ENCODE peak calls at places on chromosomes 5 and 9, in ten cellular contexts. L, I, D, U, V, R, Y, B, G and J are unnamed samples.

GRCh38 chr9:114033397-114034103 is 44.5 kb downstream of the AMBP start:
- DNase-seq in Y (peak), B (no peak), G (peak), I (peak), V (peak), L (peak), D (no peak), R (no peak), U (no peak), J (peak)

GRCh38 chr9:135252980-135253304 is 165.5 kb downstream of the OLFM1 start:
- DNase-seq in R (no peak), B (no peak), G (no peak), U (no peak), L (peak), D (peak), Y (no peak), V (no peak), I (no peak), J (peak)

GRCh38 chr5:142006363-142007236 is 6.2 kb downstream of the GNPDA1 start:
- DNase-seq in D (no peak), U (no peak), L (no peak), G (peak), V (no peak), B (no peak), R (no peak), Y (peak), I (no peak), J (no peak)

GRCh38 chr9:92917176-92917800 is 30.0 kb upstream of the FGD3 start:
- DNase-seq in L (no peak), B (no peak), G (no peak), U (no peak), Y (no peak), R (no peak), V (no peak), D (no peak), I (no peak), J (no peak)

GRCh38 chr5:54243483-54244080 is 66.8 kb downstream of the ARL15 start:
- DNase-seq in L (peak), B (no peak), I (peak), G (peak), Y (peak), R (peak), D (no peak), V (peak), U (no peak), J (no peak)

GRCh38 chr9:99712214-99712613 is 109.5 kb upstream of the NR4A3 start:
- DNase-seq in B (no peak), G (no peak), Y (no peak), V (no peak), I (no peak), L (no peak), U (no peak), R (no peak), D (no peak), J (no peak)

GRCh38 chr5:109706065-109706464 is 16.3 kb downstream of the MAN2A1 start:
- DNase-seq in Y (no peak), R (no peak), I (no peak), U (no peak), B (no peak), G (no peak), L (no peak), V (no peak), D (no peak), J (no peak)

GRCh38 chr5:111129938-111130337 is 37.8 kb downstream of the WDR36 start:
- DNase-seq in V (peak), G (peak), Y (no peak), L (no peak), D (no peak), B (no peak), U (no peak), R (peak), I (no peak), J (no peak)

GRCh38 chr5:151868451-151868850 is 56.2 kb downstream of the GLRA1 start:
- DNase-seq in R (no peak), D (no peak), Y (peak), L (no peak), B (no peak), V (no peak), I (no peak), U (no peak), G (no peak), J (no peak)

GRCh38 chr9:6054280-6055099 is 39.1 kb upstream of the RANBP6 start:
- DNase-seq in I (peak), Y (peak), R (peak), B (peak), V (peak), U (peak), G (peak), L (peak), D (no peak), J (peak)

GRCh38 chr5:54159153-54159836 is 151.1 kb downstream of the ARL15 start:
- DNase-seq in G (peak), Y (no peak), R (peak), U (no peak), B (no peak), D (no peak), V (no peak), I (no peak), L (peak), J (no peak)

GRCh38 chr9:15468113-15468512 is 42.7 kb downstream of the PSIP1 start:
- DNase-seq in B (no peak), D (no peak), V (no peak), I (no peak), L (no peak), R (no peak), Y (no peak), U (no peak), G (no peak), J (no peak)

GRCh38 chr9:104313396-104314110 is 190.5 kb upstream of the OR13F1 start:
- DNase-seq in I (no peak), V (no peak), R (no peak), Y (no peak), B (no peak), L (no peak), G (no peak), D (no peak), U (no peak), J (no peak)

GRCh38 chr5:150556859-150557506 is 49.1 kb downstream of the NDST1 start:
- DNase-seq in Y (no peak), V (no peak), U (no peak), I (no peak), L (no peak), R (no peak), D (no peak), G (no peak), B (no peak), J (peak)

GRCh38 chr9:112348257-112348992 is 15.0 kb upstream of the PTBP3 start:
- DNase-seq in R (peak), D (peak), Y (peak), U (peak), V (peak), L (peak), I (no peak), B (peak), G (peak), J (peak)

GRCh38 chr5:113663879-113664278 is 150.4 kb downstream of the YTHDC2 start:
- DNase-seq in R (no peak), U (no peak), G (peak), L (peak), Y (peak), B (no peak), I (peak), D (no peak), V (peak), J (no peak)

GRCh38 chr5:126594676-126595485 is at the start of gene ALDH7A1:
- DNase-seq in V (peak), U (no peak), L (peak), R (peak), G (peak), D (peak), Y (peak), I (peak), B (no peak), J (peak)

GRCh38 chr5:72523960-72524582 is 16.9 kb upstream of the ZNF366 start:
- DNase-seq in I (peak), L (peak), U (no peak), Y (no peak), B (no peak), V (peak), R (peak), D (no peak), G (peak), J (no peak)

GRCh38 chr5:10222326-10222725 is 27.4 kb downstream of the ATPSCKMT start:
- DNase-seq in R (no peak), L (no peak), I (no peak), D (no peak), U (no peak), Y (no peak), G (peak), B (no peak), V (no peak), J (no peak)

GRCh38 chr9:25716220-25716872 is 38.1 kb upstream of the TUSC1 start:
- DNase-seq in B (no peak), G (peak), I (peak), Y (no peak), U (no peak), V (peak), D (no peak), R (peak), L (no peak), J (no peak)